ENCODE peak calls at places on chromosomes 16 and 17, in five cellular contexts. One of them, this sample, is unnamed.

GRCh38 chr16:25052161-25052511 is 37.0 kb upstream of the ARHGAP17 start:
- DNase-seq in right lobe of liver: no peak
- DNase-seq in CD4-positive, CD25-positive, alpha-beta regulatory T cell: no peak
- DNase-seq in left ventricle myocardium inferior: no peak
- DNase-seq in CD4-positive, alpha-beta memory T cell: no peak
- DNase-seq in this sample: peak

GRCh38 chr16:26563018-26563417 is 503.7 kb upstream of the C16orf82 start:
- DNase-seq in right lobe of liver: no peak
- DNase-seq in CD4-positive, CD25-positive, alpha-beta regulatory T cell: no peak
- DNase-seq in left ventricle myocardium inferior: no peak
- DNase-seq in CD4-positive, alpha-beta memory T cell: no peak
- DNase-seq in this sample: no peak

GRCh38 chr17:47738178-47738577 is 5.1 kb downstream of the TBX21 start:
- DNase-seq in right lobe of liver: no peak
- DNase-seq in CD4-positive, CD25-positive, alpha-beta regulatory T cell: no peak
- DNase-seq in left ventricle myocardium inferior: no peak
- DNase-seq in CD4-positive, alpha-beta memory T cell: no peak
- DNase-seq in this sample: no peak

GRCh38 chr16:84194018-84194417 is 3.1 kb downstream of the ADAD2 start:
- DNase-seq in right lobe of liver: no peak
- DNase-seq in CD4-positive, CD25-positive, alpha-beta regulatory T cell: no peak
- DNase-seq in left ventricle myocardium inferior: no peak
- DNase-seq in CD4-positive, alpha-beta memory T cell: no peak
- DNase-seq in this sample: no peak

GRCh38 chr16:15810411-15810810 is 46.4 kb downstream of the MYH11 start:
- DNase-seq in right lobe of liver: no peak
- DNase-seq in CD4-positive, CD25-positive, alpha-beta regulatory T cell: no peak
- DNase-seq in left ventricle myocardium inferior: no peak
- DNase-seq in CD4-positive, alpha-beta memory T cell: no peak
- DNase-seq in this sample: no peak

GRCh38 chr16:88289549-88290344 is 93.0 kb upstream of the ZNF469 start:
- DNase-seq in right lobe of liver: no peak
- DNase-seq in CD4-positive, CD25-positive, alpha-beta regulatory T cell: no peak
- DNase-seq in left ventricle myocardium inferior: peak
- DNase-seq in CD4-positive, alpha-beta memory T cell: no peak
- DNase-seq in this sample: no peak

GRCh38 chr17:71760062-71760720 is 360.6 kb upstream of the SOX9 start:
- DNase-seq in right lobe of liver: no peak
- DNase-seq in CD4-positive, CD25-positive, alpha-beta regulatory T cell: no peak
- DNase-seq in left ventricle myocardium inferior: no peak
- DNase-seq in CD4-positive, alpha-beta memory T cell: no peak
- DNase-seq in this sample: peak

GRCh38 chr16:83115491-83116232 is 488.9 kb downstream of the CDH13 start:
- DNase-seq in right lobe of liver: no peak
- DNase-seq in CD4-positive, CD25-positive, alpha-beta regulatory T cell: no peak
- DNase-seq in left ventricle myocardium inferior: no peak
- DNase-seq in CD4-positive, alpha-beta memory T cell: no peak
- DNase-seq in this sample: no peak

GRCh38 chr16:29645699-29646187 is 17.3 kb upstream of the SPN start:
- DNase-seq in right lobe of liver: no peak
- DNase-seq in CD4-positive, CD25-positive, alpha-beta regulatory T cell: no peak
- DNase-seq in left ventricle myocardium inferior: no peak
- DNase-seq in CD4-positive, alpha-beta memory T cell: no peak
- DNase-seq in this sample: peak

GRCh38 chr17:66711936-66712335 is 123.0 kb upstream of the CACNG5 start:
- DNase-seq in right lobe of liver: no peak
- DNase-seq in CD4-positive, CD25-positive, alpha-beta regulatory T cell: no peak
- DNase-seq in left ventricle myocardium inferior: no peak
- DNase-seq in CD4-positive, alpha-beta memory T cell: no peak
- DNase-seq in this sample: peak

GRCh38 chr16:12804395-12804794 is 708 bp upstream of the CPPED1 start:
- DNase-seq in right lobe of liver: no peak
- DNase-seq in CD4-positive, CD25-positive, alpha-beta regulatory T cell: no peak
- DNase-seq in left ventricle myocardium inferior: no peak
- DNase-seq in CD4-positive, alpha-beta memory T cell: no peak
- DNase-seq in this sample: no peak

GRCh38 chr17:4433515-4434031 is at the start of gene SPNS3:
- DNase-seq in right lobe of liver: no peak
- DNase-seq in CD4-positive, CD25-positive, alpha-beta regulatory T cell: no peak
- DNase-seq in left ventricle myocardium inferior: no peak
- DNase-seq in CD4-positive, alpha-beta memory T cell: no peak
- DNase-seq in this sample: peak

GRCh38 chr16:17370233-17371013 is 100.3 kb downstream of the XYLT1 start:
- DNase-seq in right lobe of liver: no peak
- DNase-seq in CD4-positive, CD25-positive, alpha-beta regulatory T cell: no peak
- DNase-seq in left ventricle myocardium inferior: no peak
- DNase-seq in CD4-positive, alpha-beta memory T cell: no peak
- DNase-seq in this sample: no peak

GRCh38 chr16:27138257-27138656 is 65.1 kb upstream of the KDM8 start:
- DNase-seq in right lobe of liver: no peak
- DNase-seq in CD4-positive, CD25-positive, alpha-beta regulatory T cell: no peak
- DNase-seq in left ventricle myocardium inferior: no peak
- DNase-seq in CD4-positive, alpha-beta memory T cell: no peak
- DNase-seq in this sample: no peak

GRCh38 chr17:5780476-5780875 is 196.2 kb upstream of the NLRP1 start:
- DNase-seq in right lobe of liver: no peak
- DNase-seq in CD4-positive, CD25-positive, alpha-beta regulatory T cell: no peak
- DNase-seq in left ventricle myocardium inferior: no peak
- DNase-seq in CD4-positive, alpha-beta memory T cell: no peak
- DNase-seq in this sample: no peak

GRCh38 chr17:79201119-79201518 is 126.5 kb downstream of the ENGASE start:
- DNase-seq in right lobe of liver: no peak
- DNase-seq in CD4-positive, CD25-positive, alpha-beta regulatory T cell: no peak
- DNase-seq in left ventricle myocardium inferior: no peak
- DNase-seq in CD4-positive, alpha-beta memory T cell: no peak
- DNase-seq in this sample: no peak

GRCh38 chr17:77817953-77818352 is 140.6 kb upstream of the TNRC6C start:
- DNase-seq in right lobe of liver: no peak
- DNase-seq in CD4-positive, CD25-positive, alpha-beta regulatory T cell: no peak
- DNase-seq in left ventricle myocardium inferior: no peak
- DNase-seq in CD4-positive, alpha-beta memory T cell: no peak
- DNase-seq in this sample: no peak

GRCh38 chr17:17765921-17766320 is 70.9 kb downstream of the SREBF1 start:
- DNase-seq in right lobe of liver: no peak
- DNase-seq in CD4-positive, CD25-positive, alpha-beta regulatory T cell: no peak
- DNase-seq in left ventricle myocardium inferior: no peak
- DNase-seq in CD4-positive, alpha-beta memory T cell: no peak
- DNase-seq in this sample: no peak

GRCh38 chr16:57639172-57639571 is 10.7 kb downstream of the ADGRG1 start:
- DNase-seq in right lobe of liver: peak
- DNase-seq in CD4-positive, CD25-positive, alpha-beta regulatory T cell: no peak
- DNase-seq in left ventricle myocardium inferior: peak
- DNase-seq in CD4-positive, alpha-beta memory T cell: peak
- DNase-seq in this sample: no peak

GRCh38 chr16:56350491-56351405 is 74.6 kb downstream of the AMFR start:
- DNase-seq in right lobe of liver: peak
- DNase-seq in CD4-positive, CD25-positive, alpha-beta regulatory T cell: no peak
- DNase-seq in left ventricle myocardium inferior: no peak
- DNase-seq in CD4-positive, alpha-beta memory T cell: no peak
- DNase-seq in this sample: no peak

GRCh38 chr16:1494129-1494640 is 1.0 kb downstream of the TELO2 start:
- DNase-seq in right lobe of liver: peak
- DNase-seq in CD4-positive, CD25-positive, alpha-beta regulatory T cell: no peak
- DNase-seq in left ventricle myocardium inferior: peak
- DNase-seq in CD4-positive, alpha-beta memory T cell: no peak
- DNase-seq in this sample: peak

GRCh38 chr17:26962255-26963162 is 331.4 kb upstream of the WSB1 start:
- DNase-seq in right lobe of liver: no peak
- DNase-seq in CD4-positive, CD25-positive, alpha-beta regulatory T cell: no peak
- DNase-seq in left ventricle myocardium inferior: no peak
- DNase-seq in CD4-positive, alpha-beta memory T cell: no peak
- DNase-seq in this sample: no peak

GRCh38 chr16:50267151-50267631 is 840 bp downstream of the ADCY7 start:
- DNase-seq in right lobe of liver: no peak
- DNase-seq in CD4-positive, CD25-positive, alpha-beta regulatory T cell: no peak
- DNase-seq in left ventricle myocardium inferior: no peak
- DNase-seq in CD4-positive, alpha-beta memory T cell: no peak
- DNase-seq in this sample: no peak

GRCh38 chr16:23597003-23597756 is 1.1 kb upstream of the NDUFAB1 start:
- DNase-seq in right lobe of liver: no peak
- DNase-seq in CD4-positive, CD25-positive, alpha-beta regulatory T cell: no peak
- DNase-seq in left ventricle myocardium inferior: peak
- DNase-seq in CD4-positive, alpha-beta memory T cell: no peak
- DNase-seq in this sample: no peak

GRCh38 chr17:2723997-2724782 is 12.6 kb upstream of the CLUH start:
- DNase-seq in right lobe of liver: no peak
- DNase-seq in CD4-positive, CD25-positive, alpha-beta regulatory T cell: no peak
- DNase-seq in left ventricle myocardium inferior: peak
- DNase-seq in CD4-positive, alpha-beta memory T cell: no peak
- DNase-seq in this sample: peak

GRCh38 chr17:32936157-32936893 is 8.4 kb downstream of the TMEM98 start:
- DNase-seq in right lobe of liver: no peak
- DNase-seq in CD4-positive, CD25-positive, alpha-beta regulatory T cell: no peak
- DNase-seq in left ventricle myocardium inferior: no peak
- DNase-seq in CD4-positive, alpha-beta memory T cell: no peak
- DNase-seq in this sample: no peak

GRCh38 chr17:16322636-16323035 is 30.6 kb downstream of the CENPV start:
- DNase-seq in right lobe of liver: no peak
- DNase-seq in CD4-positive, CD25-positive, alpha-beta regulatory T cell: no peak
- DNase-seq in left ventricle myocardium inferior: no peak
- DNase-seq in CD4-positive, alpha-beta memory T cell: no peak
- DNase-seq in this sample: no peak

DNA sequence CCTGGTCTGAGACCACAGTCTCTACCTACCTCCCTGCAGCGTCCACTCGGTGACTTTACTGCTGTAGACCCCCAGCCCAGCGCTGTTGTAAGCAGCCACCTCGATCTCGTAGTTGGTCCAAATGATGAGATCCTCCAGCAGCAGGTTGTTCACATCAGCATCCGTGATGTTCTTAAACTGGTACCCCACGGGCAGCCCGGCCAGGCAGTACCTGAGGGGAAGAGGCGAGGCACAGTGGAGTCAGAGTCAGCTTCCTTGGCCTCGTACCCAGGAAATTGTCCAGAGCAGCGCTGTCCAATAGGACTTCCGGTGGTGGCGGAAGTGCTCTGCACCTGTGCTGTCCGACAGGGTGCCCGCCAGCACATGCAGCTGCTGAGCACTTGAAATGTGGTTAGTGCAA is 104.0 kb upstream of the CDC42EP4 start:
- DNase-seq in right lobe of liver: no peak
- DNase-seq in CD4-positive, CD25-positive, alpha-beta regulatory T cell: no peak
- DNase-seq in left ventricle myocardium inferior: no peak
- DNase-seq in CD4-positive, alpha-beta memory T cell: no peak
- DNase-seq in this sample: no peak
- H3K27ac ChIP-seq in right lobe of liver: no peak
- H3K27ac ChIP-seq in CD4-positive, CD25-positive, alpha-beta regulatory T cell: no peak
- H3K27ac ChIP-seq in left ventricle myocardium inferior: no peak
- H3K27ac ChIP-seq in CD4-positive, alpha-beta memory T cell: no peak
- H3K27ac ChIP-seq in this sample: no peak

DNA sequence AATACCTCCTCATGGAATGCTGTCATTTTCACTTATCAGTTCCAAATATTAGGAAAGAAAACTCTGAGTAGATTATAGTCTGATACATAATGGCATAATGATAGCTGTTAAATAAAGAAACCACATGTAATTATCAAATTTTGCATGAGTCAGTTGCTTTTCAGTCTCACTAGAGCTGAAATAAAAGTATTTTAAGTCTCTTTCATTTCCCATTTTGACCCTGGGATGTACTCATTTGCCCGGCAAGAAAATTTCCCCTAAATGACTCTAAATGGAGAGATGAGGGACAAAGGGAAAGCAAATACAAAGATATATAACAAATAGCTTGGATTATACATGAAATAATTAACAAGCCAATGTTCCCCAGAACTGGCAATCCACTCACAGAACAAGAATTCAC is 47.9 kb upstream of the CPHXL start:
- DNase-seq in right lobe of liver: no peak
- DNase-seq in CD4-positive, CD25-positive, alpha-beta regulatory T cell: no peak
- DNase-seq in left ventricle myocardium inferior: no peak
- DNase-seq in CD4-positive, alpha-beta memory T cell: no peak
- DNase-seq in this sample: no peak
- H3K4me3 ChIP-seq in right lobe of liver: no peak
- H3K4me3 ChIP-seq in CD4-positive, CD25-positive, alpha-beta regulatory T cell: no peak
- H3K4me3 ChIP-seq in left ventricle myocardium inferior: no peak
- H3K4me3 ChIP-seq in CD4-positive, alpha-beta memory T cell: no peak
- H3K4me3 ChIP-seq in this sample: no peak

DNA sequence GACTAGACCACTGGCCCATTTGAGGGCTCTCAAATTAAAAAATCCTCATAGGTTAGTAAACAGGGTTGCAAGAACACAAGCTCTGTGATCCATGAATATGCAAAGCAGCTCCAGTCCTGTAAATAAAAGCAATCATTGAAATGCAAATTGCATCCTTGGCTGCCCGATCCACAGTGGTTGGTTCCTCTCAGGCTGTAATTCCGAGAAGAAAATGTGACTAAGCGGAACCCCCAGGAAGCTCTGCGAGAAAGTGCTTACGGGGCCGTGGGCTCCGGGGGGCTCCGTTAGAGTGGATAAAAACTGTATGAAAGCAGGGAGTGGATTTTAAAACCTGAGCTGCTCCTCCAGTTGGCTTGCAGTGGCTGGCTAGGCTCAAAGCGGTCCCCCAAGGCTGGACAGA is 2.5 kb downstream of the GPRC5B start:
- DNase-seq in right lobe of liver: no peak
- DNase-seq in CD4-positive, CD25-positive, alpha-beta regulatory T cell: no peak
- DNase-seq in left ventricle myocardium inferior: no peak
- DNase-seq in CD4-positive, alpha-beta memory T cell: no peak
- DNase-seq in this sample: no peak
- H3K27ac ChIP-seq in right lobe of liver: no peak
- H3K27ac ChIP-seq in CD4-positive, CD25-positive, alpha-beta regulatory T cell: no peak
- H3K27ac ChIP-seq in left ventricle myocardium inferior: peak
- H3K27ac ChIP-seq in CD4-positive, alpha-beta memory T cell: no peak
- H3K27ac ChIP-seq in this sample: no peak

DNA sequence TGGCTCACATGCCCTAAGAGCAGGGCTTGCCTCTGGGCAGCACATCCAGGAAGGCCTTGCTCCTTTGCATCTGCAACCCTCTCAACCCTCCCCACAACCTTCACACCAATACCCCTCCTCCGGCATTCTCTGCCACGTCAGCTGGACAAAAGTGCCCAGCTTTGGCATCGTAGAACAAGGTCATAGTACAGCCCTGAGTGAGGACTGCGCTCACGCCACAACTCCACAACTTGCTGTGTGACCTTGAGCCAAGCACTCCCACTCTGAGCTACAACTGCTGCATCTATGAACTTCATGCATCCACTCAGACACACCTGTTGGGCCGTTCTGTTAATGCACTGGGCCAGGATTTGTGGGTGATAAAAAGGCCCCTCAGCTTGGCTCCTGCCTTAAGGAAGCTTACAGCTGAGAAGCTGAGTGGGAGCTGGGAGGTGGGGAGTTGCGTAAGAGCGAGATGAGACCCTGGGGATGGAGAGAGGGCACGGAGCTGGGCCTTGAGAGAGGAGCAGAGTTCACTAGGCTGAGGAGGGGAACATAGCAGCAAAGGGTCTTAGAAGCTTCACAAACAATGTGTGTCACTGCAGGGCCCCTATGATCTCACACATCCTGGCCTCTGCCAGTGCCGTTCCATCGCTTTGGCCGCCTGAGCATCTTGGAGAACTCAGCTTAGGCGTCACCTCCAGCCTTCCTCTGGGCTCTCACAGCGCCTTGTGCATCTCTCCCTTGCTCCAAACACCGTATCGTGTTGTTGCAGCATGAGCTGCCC is 8.6 kb upstream of the MRC2 start:
- DNase-seq in right lobe of liver: no peak
- DNase-seq in CD4-positive, CD25-positive, alpha-beta regulatory T cell: no peak
- DNase-seq in left ventricle myocardium inferior: no peak
- DNase-seq in CD4-positive, alpha-beta memory T cell: no peak
- DNase-seq in this sample: no peak
- H3K4me3 ChIP-seq in right lobe of liver: no peak
- H3K4me3 ChIP-seq in CD4-positive, CD25-positive, alpha-beta regulatory T cell: no peak
- H3K4me3 ChIP-seq in left ventricle myocardium inferior: no peak
- H3K4me3 ChIP-seq in CD4-positive, alpha-beta memory T cell: no peak
- H3K4me3 ChIP-seq in this sample: no peak

This sample was measured in small intestine.